ENCODE peak calls at places on chromosomes 1 and 21, in ten cellular contexts. L, G, N, H, I, K, T, O, E and B are unnamed samples.
A peak's percentile ranks its signal among the peaks of the same experiment; 100 is the strongest.

GRCh38 chr1:22452401-22452963 is 831 bp downstream of the ZBTB40 start:
- DNase-seq in O (peak; percentile 34), T (peak; percentile 9), L (no peak), N (no peak), I (no peak), H (no peak), G (peak; percentile 27), K (no peak), E (peak; percentile 24), B (no peak)

GRCh38 chr21:38843806-38844479 is 38.2 kb downstream of the ETS2 start:
- DNase-seq in O (no peak), E (no peak), L (no peak), K (no peak), T (no peak), I (no peak), H (no peak), G (no peak), N (no peak), B (no peak)

GRCh38 chr1:44151332-44151731 is 9.9 kb upstream of the KLF18 start:
- DNase-seq in K (no peak), O (no peak), H (no peak), E (no peak), N (peak; percentile 1), G (no peak), I (no peak), T (peak; percentile 48), L (no peak), B (no peak)

GRCh38 chr1:66426231-66426853 is 107.6 kb upstream of the SGIP1 start:
- DNase-seq in I (no peak), T (no peak), E (no peak), N (no peak), L (no peak), K (no peak), G (no peak), O (no peak), H (no peak), B (no peak)

GRCh38 chr1:39370602-39371001 is 120.8 kb upstream of the BMP8A start:
- DNase-seq in L (no peak), I (no peak), O (no peak), K (no peak), N (no peak), H (no peak), T (no peak), G (no peak), E (no peak), B (no peak)

GRCh38 chr1:213596729-213597128 is 391.0 kb upstream of the PROX1 start:
- DNase-seq in K (no peak), H (no peak), E (no peak), O (no peak), T (no peak), G (no peak), I (no peak), N (no peak), L (no peak), B (no peak)

GRCh38 chr1:228782662-228783414 is 47.6 kb downstream of the RHOU start:
- DNase-seq in T (no peak), K (no peak), G (peak; percentile 43), N (no peak), E (no peak), O (no peak), I (no peak), H (peak; percentile 52), L (no peak), B (no peak)

GRCh38 chr1:220527279-220528048 is 472 bp upstream of the MARK1 start:
- DNase-seq in H (no peak), N (no peak), O (peak; percentile 35), T (no peak), L (peak; percentile 67), G (peak; percentile 23), E (peak; percentile 24), I (peak; percentile 21), K (peak; percentile 68), B (no peak)

GRCh38 chr21:45326834-45327457 is 39.3 kb upstream of the POFUT2 start:
- DNase-seq in O (no peak), T (no peak), I (peak; percentile 33), H (no peak), N (no peak), L (peak; percentile 46), G (no peak), K (no peak), E (no peak), B (no peak)

GRCh38 chr1:213582976-213583567 is 404.7 kb upstream of the PROX1 start:
- DNase-seq in O (no peak), K (no peak), L (no peak), T (no peak), H (no peak), I (no peak), G (no peak), E (no peak), N (no peak), B (no peak)

GRCh38 chr1:64540265-64540791 is 70.4 kb downstream of the CACHD1 start:
- DNase-seq in G (no peak), I (no peak), O (no peak), E (no peak), K (no peak), T (no peak), N (no peak), H (no peak), L (no peak), B (no peak)

GRCh38 chr1:3618904-3619671 is 5.7 kb upstream of the TPRG1L start:
- DNase-seq in O (peak; percentile 78), H (peak; percentile 79), L (peak; percentile 84), N (peak; percentile 88), T (peak; percentile 11), K (no peak), I (peak; percentile 69), G (peak; percentile 76), E (peak; percentile 89), B (no peak)

GRCh38 chr1:223244366-223245103 is 101.5 kb upstream of the TLR5 start:
- DNase-seq in H (no peak), N (peak; percentile 52), T (peak; percentile 30), G (no peak), O (no peak), E (no peak), K (no peak), L (no peak), I (no peak), B (peak; percentile 62)

GRCh38 chr1:17451731-17452130 is 12.3 kb upstream of the RCC2 start:
- DNase-seq in G (no peak), K (peak; percentile 0), I (no peak), L (no peak), N (no peak), T (no peak), H (no peak), E (no peak), O (no peak), B (no peak)

GRCh38 chr21:39633770-39634181 is 21.0 kb downstream of the B3GALT5 start:
- DNase-seq in G (no peak), N (no peak), O (no peak), E (no peak), H (no peak), I (no peak), K (no peak), T (no peak), L (no peak), B (no peak)

GRCh38 chr1:97943354-97943753 is 22.5 kb upstream of the DPYD start:
- DNase-seq in I (no peak), O (no peak), N (no peak), H (no peak), T (no peak), L (no peak), K (no peak), G (no peak), E (no peak), B (no peak)

GRCh38 chr1:25685938-25686665 is 69.5 kb downstream of the MAN1C1 start:
- DNase-seq in G (no peak), T (no peak), H (no peak), K (no peak), E (peak; percentile 56), L (no peak), N (no peak), I (no peak), O (no peak), B (no peak)
- TF ChIP-seq CTCF in G (no peak), T (no peak), H (no peak), K (no peak), E (no peak), L (no peak), N (no peak), I (no peak), O (no peak), B (no peak)

GRCh38 chr1:207644852-207645631 is at the start of gene CR1L:
- DNase-seq in T (no peak), H (peak; percentile 80), O (peak; percentile 65), K (peak; percentile 84), E (peak; percentile 72), G (peak; percentile 47), I (peak; percentile 73), N (peak; percentile 96), L (peak; percentile 83), B (no peak)
- TF ChIP-seq POLR2A in T (no peak), H (no peak), O (no peak), K (no peak), E (no peak), G (no peak), I (no peak), N (peak; percentile 86), L (no peak), B (no peak)

DNA sequence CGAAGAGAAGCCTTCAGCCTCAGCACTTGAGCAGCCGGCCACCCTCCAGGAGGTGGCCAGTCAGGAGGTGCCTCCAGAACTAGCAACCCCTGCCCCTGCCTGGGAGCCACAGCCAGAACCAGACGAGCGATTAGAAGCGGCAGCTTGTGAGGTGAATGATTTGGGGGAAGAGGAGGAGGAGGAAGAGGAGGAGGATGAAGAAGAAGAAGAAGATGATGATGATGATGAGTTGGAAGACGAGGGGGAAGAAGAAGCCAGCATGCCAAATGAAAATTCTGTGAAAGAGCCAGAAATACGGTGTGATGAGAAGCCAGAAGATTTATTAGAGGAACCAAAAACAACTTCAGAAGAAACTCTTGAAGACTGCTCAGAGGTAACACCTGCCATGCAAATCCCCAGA is 78.4 kb downstream of the PRDM2 start:
- DNase-seq in G (no peak), I (no peak), K (no peak), T (no peak), E (no peak), O (no peak), N (no peak), L (no peak), H (no peak), B (peak; percentile 18)
- H3K36me3 ChIP-seq in G (no peaks in the 10 kb centered on the region), I (no peaks in the 10 kb centered on the region), K (peaks cover 75% of the 10 kb centered on the region), T (peaks cover 53% of the 10 kb centered on the region), E (peaks cover 86% of the 10 kb centered on the region), O (no peaks in the 10 kb centered on the region), N (peaks cover 88% of the 10 kb centered on the region), L (peaks cover 17% of the 10 kb centered on the region), H (peaks cover 98% of the 10 kb centered on the region), B (no peaks in the 10 kb centered on the region)

DNA sequence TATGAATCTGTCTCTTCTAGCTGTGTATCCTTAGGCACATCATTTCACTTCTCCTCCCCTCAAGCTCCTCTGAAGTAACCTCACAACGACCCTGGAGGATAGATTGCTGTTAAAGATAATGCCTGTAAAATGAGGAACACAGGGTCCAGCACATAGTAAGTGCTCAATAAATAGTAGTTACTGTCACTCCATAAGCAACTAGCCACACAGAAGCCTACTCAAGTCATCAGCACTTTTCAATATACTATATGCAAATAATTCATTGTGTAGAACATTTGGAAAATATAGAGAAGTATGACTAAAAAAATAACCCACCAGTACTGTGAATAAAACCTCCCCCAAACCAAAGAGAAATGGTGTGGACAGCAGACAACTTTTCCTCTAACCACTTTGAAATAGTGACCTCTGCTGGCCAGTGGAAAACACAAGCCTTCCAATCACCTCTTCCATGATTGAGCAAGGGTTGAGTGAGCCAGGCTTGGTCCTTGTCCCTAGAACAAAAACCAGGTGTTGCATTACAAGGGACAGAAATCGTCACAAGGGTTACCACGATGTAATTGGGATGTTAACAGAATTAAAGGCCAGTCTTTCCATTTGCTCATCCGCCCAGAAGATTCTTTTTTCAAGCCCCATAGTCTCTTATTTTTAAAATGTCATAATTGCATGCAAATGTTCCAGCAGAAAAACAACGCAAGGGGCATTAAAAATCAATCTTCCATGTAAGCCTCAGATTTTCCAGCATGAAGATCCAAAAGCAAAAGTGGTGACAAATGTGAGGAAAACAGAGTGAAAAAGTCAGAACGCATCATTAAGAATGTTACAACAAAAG is 15.7 kb upstream of the GLIS1 start:
- DNase-seq in H (no peak), E (peak; percentile 51), K (no peak), G (peak; percentile 36), T (no peak), I (no peak), L (no peak), O (peak; percentile 30), N (peak; percentile 65), B (no peak)
- TF ChIP-seq CTCF in H (peak; percentile 50), E (peak; percentile 61), K (peak; percentile 77), G (peak; percentile 55), T (peak; percentile 66), I (no peak), L (peak; percentile 50), O (peak; percentile 54), N (peak; percentile 83), B (peak; percentile 76)